ENCODE peak calls at places on chromosomes 1 and 21, in eight cellular contexts. Q, B, L, U, S, R, J and N are unnamed samples.

GRCh38 chr1:147641695-147642592 is 28.4 kb downstream of the ACP6 start:
- DNase-seq in Q (peak; percentile 59), B (no peak), L (peak; percentile 72), U (no peak), S (peak; percentile 28), R (peak; percentile 21), J (peak; percentile 49), N (peak; percentile 66)

GRCh38 chr1:165408518-165408917 is 36.4 kb downstream of the RXRG start:
- DNase-seq in Q (no peak), B (no peak), L (peak; percentile 30), U (no peak), S (no peak), R (no peak), J (peak; percentile 31), N (peak; percentile 28)

GRCh38 chr1:59692591-59692990 is 122.2 kb upstream of the HOOK1 start:
- DNase-seq in Q (no peak), B (no peak), L (peak; percentile 88), U (no peak), S (no peak), R (no peak), J (no peak), N (peak; percentile 90)

GRCh38 chr1:110239491-110240430 is 29.6 kb downstream of the KCNC4 start:
- DNase-seq in Q (no peak), B (no peak), L (peak; percentile 34), U (no peak), S (no peak), R (no peak), J (no peak), N (peak; percentile 46)

GRCh38 chr21:43367296-43367695 is 59.6 kb downstream of the SIK1 start:
- DNase-seq in Q (no peak), B (no peak), L (no peak), U (no peak), S (no peak), R (no peak), J (no peak), N (no peak)

GRCh38 chr1:33072707-33073106 is 8.2 kb upstream of the AZIN2 start:
- DNase-seq in Q (no peak), B (no peak), L (peak; percentile 58), U (no peak), S (no peak), R (no peak), J (no peak), N (no peak)

GRCh38 chr1:201885531-201886075 is 3.1 kb upstream of the SHISA4 start:
- DNase-seq in Q (no peak), B (no peak), L (peak; percentile 42), U (no peak), S (no peak), R (no peak), J (no peak), N (peak; percentile 40)

GRCh38 chr1:62196091-62196690 is 1.5 kb downstream of the L1TD1 start:
- DNase-seq in Q (no peak), B (no peak), L (no peak), U (no peak), S (no peak), R (no peak), J (no peak), N (no peak)

GRCh38 chr1:25735956-25736529 is 64.0 kb upstream of the SELENON start:
- DNase-seq in Q (no peak), B (no peak), L (no peak), U (no peak), S (no peak), R (no peak), J (no peak), N (no peak)

GRCh38 chr1:110393286-110393685 is 2.5 kb upstream of the SLC16A4 start:
- DNase-seq in Q (no peak), B (no peak), L (peak; percentile 34), U (no peak), S (no peak), R (no peak), J (no peak), N (no peak)

GRCh38 chr1:215872658-215873057 is 305.6 kb downstream of the KCTD3 start:
- DNase-seq in Q (no peak), B (no peak), L (no peak), U (no peak), S (no peak), R (no peak), J (no peak), N (no peak)

GRCh38 chr1:119140177-119141019 is at the start of gene WARS2:
- DNase-seq in Q (peak; percentile 91), B (peak; percentile 82), L (peak; percentile 99), U (peak; percentile 99), S (peak; percentile 89), R (peak; percentile 92), J (peak; percentile 97), N (peak; percentile 99)

GRCh38 chr1:203906932-203907331 is 45.5 kb downstream of the SNRPE start:
- DNase-seq in Q (no peak), B (no peak), L (peak; percentile 95), U (no peak), S (no peak), R (no peak), J (no peak), N (peak; percentile 91)

GRCh38 chr21:33030633-33031032 is 4.9 kb downstream of the OLIG2 start:
- DNase-seq in Q (no peak), B (no peak), L (no peak), U (no peak), S (no peak), R (no peak), J (no peak), N (no peak)

GRCh38 chr1:165129568-165130164 is 226.8 kb downstream of the LMX1A start:
- DNase-seq in Q (peak; percentile 32), B (no peak), L (peak; percentile 62), U (peak; percentile 7), S (no peak), R (no peak), J (peak; percentile 66), N (peak; percentile 42)

GRCh38 chr1:91617242-91617837 is 116.7 kb downstream of the CDC7 start:
- DNase-seq in Q (no peak), B (no peak), L (peak; percentile 72), U (no peak), S (no peak), R (no peak), J (no peak), N (no peak)